ENCODE peak calls at places on chromosomes 4 and X, in nine cellular contexts. Z is spleen; N is Right ventricle myocardium superior; I is activated CD4-positive, alpha-beta T cell treated with anti-CD3 and anti-CD28 coated beads, Interleukin-2, amount 50 U/mL, for 4 hours; P is iris pigment epithelial cell; T is activated naive CD8-positive, alpha-beta T cell treated with anti-CD3 and anti-CD28 coated beads, Interleukin-2, amount 50 U/mL, for 24 hours; K is H7; W is anterior cingulate cortex; X is H4. D is an unnamed sample.

GRCh38 chr4:17941731-17942130 is 79.8 kb downstream of the LCORL start:
- DNase-seq in X (no peak), I (no peak), N (no peak), K (no peak), T (no peak), Z (no peak), P (peak), W (no peak), D (no peak)

GRCh38 chr4:152171556-152171955 is 364.3 kb downstream of the FBXW7 start:
- DNase-seq in K (no peak), P (no peak), I (no peak), W (no peak), T (no peak), X (no peak), Z (no peak), N (no peak), D (no peak)

GRCh38 chr4:73721901-73722300 is 18.5 kb upstream of the CXCL8 start:
- DNase-seq in X (no peak), N (no peak), K (no peak), W (no peak), P (peak), Z (no peak), I (no peak), T (no peak), D (no peak)

GRCh38 chrX:53268173-53268572 is 13.2 kb downstream of the IQSEC2 start:
- DNase-seq in P (no peak), W (no peak), K (no peak), N (no peak), I (no peak), T (no peak), Z (no peak), X (no peak), D (no peak)

GRCh38 chr4:27048350-27049100 is 187.9 kb downstream of the STIM2 start:
- DNase-seq in N (no peak), K (peak), X (no peak), P (peak), I (no peak), T (no peak), W (no peak), Z (no peak), D (no peak)

GRCh38 chrX:153669174-153669890 is 4.3 kb downstream of the PNCK start:
- DNase-seq in W (no peak), Z (peak), I (no peak), P (no peak), T (peak), K (peak), X (no peak), N (no peak), D (no peak)

GRCh38 chr4:143225167-143225566 is 40.5 kb downstream of the USP38 start:
- DNase-seq in I (no peak), K (no peak), Z (no peak), W (no peak), P (no peak), T (no peak), X (no peak), N (no peak), D (no peak)

GRCh38 chrX:54446084-54446483 is 5.9 kb downstream of the TSR2 start:
- DNase-seq in X (no peak), K (peak), I (no peak), P (no peak), T (no peak), Z (no peak), N (no peak), W (no peak), D (no peak)

GRCh38 chr4:182855312-182855711 is 61.9 kb downstream of the DCTD start:
- DNase-seq in K (no peak), I (no peak), T (no peak), P (no peak), W (no peak), N (no peak), Z (peak), X (no peak), D (no peak)

GRCh38 chrX:153780678-153781427 is at the start of gene SRPK3:
- DNase-seq in X (no peak), P (no peak), Z (no peak), T (no peak), I (no peak), K (no peak), W (no peak), N (peak), D (no peak)

GRCh38 chrX:42732506-42732905 is 45.5 kb downstream of the PPP1R2C start:
- DNase-seq in I (no peak), X (peak), K (no peak), T (no peak), Z (no peak), P (peak), N (peak), W (no peak), D (no peak)

GRCh38 chrX:72243472-72243871 is 4.6 kb upstream of the ERCC6L start:
- DNase-seq in T (no peak), N (no peak), K (no peak), W (no peak), I (no peak), X (peak), Z (no peak), P (peak), D (no peak)

GRCh38 chr4:55116450-55116849 is 8.9 kb downstream of the KDR start:
- DNase-seq in N (no peak), K (no peak), T (no peak), Z (no peak), W (no peak), X (no peak), P (peak), I (no peak), D (no peak)

GRCh38 chrX:134416106-134416505 is 43.9 kb upstream of the HPRT1 start:
- DNase-seq in Z (no peak), W (no peak), K (no peak), N (no peak), I (no peak), X (no peak), P (peak), T (no peak), D (no peak)

GRCh38 chrX:27680726-27681125 is 90.6 kb downstream of the DCAF8L2 start:
- DNase-seq in P (peak), T (no peak), N (no peak), Z (no peak), I (no peak), X (no peak), W (no peak), K (no peak), D (no peak)

GRCh38 chr4:121061215-121061614 is 11.1 kb downstream of the NDNF start:
- DNase-seq in Z (no peak), X (no peak), K (no peak), P (no peak), T (no peak), W (no peak), N (no peak), I (no peak), D (no peak)

GRCh38 chrX:71492086-71493065 is 40.5 kb upstream of the OGT start:
- DNase-seq in Z (peak), T (peak), I (peak), W (no peak), P (peak), K (peak), X (no peak), N (peak), D (peak)

GRCh38 chr4:143381171-143382118 is 44.8 kb downstream of the GAB1 start:
- DNase-seq in T (no peak), K (no peak), I (no peak), X (peak), W (peak), P (peak), N (peak), Z (no peak), D (peak)

GRCh38 chr4:141229408-141230101 is 8.9 kb downstream of the ZNF330 start:
- DNase-seq in K (no peak), W (no peak), N (no peak), T (no peak), X (no peak), I (no peak), P (no peak), Z (no peak), D (no peak)

GRCh38 chr4:113837397-113837796 is 75.9 kb upstream of the CAMK2D start:
- DNase-seq in T (no peak), X (peak), Z (no peak), W (no peak), P (peak), K (no peak), N (no peak), I (no peak), D (no peak)

GRCh38 chr4:83599183-83599582 is 63.3 kb downstream of the GPAT3 start:
- DNase-seq in X (peak), K (no peak), T (no peak), N (no peak), W (no peak), Z (no peak), P (peak), I (no peak), D (no peak)

GRCh38 chr4:119656342-119656741 is 27.7 kb upstream of the PDE5A start:
- DNase-seq in W (no peak), K (no peak), Z (no peak), I (no peak), X (no peak), N (no peak), P (no peak), T (no peak), D (no peak)

GRCh38 chr4:123919576-123920098 is 523.0 kb downstream of the SPRY1 start:
- DNase-seq in I (no peak), X (no peak), K (no peak), Z (no peak), N (no peak), W (no peak), P (no peak), T (no peak), D (no peak)

GRCh38 chrX:119427024-119427794 is 28.1 kb downstream of the SLC25A43 start:
- DNase-seq in Z (peak), K (no peak), P (peak), X (no peak), T (peak), I (no peak), N (peak), W (peak), D (no peak)

GRCh38 chr4:131566026-131566425 is 1583.1 kb upstream of the PCDH10 start:
- DNase-seq in W (no peak), P (peak), Z (no peak), K (no peak), X (no peak), N (no peak), I (no peak), T (no peak), D (no peak)

GRCh38 chrX:30992381-30992904 is 79.4 kb downstream of the FTHL17 start:
- DNase-seq in W (no peak), T (no peak), I (no peak), P (peak), K (no peak), Z (no peak), N (no peak), X (peak), D (no peak)

GRCh38 chr4:87092389-87093141 is 127.9 kb downstream of the KLHL8 start:
- DNase-seq in T (no peak), W (no peak), Z (no peak), K (no peak), P (peak), N (peak), X (peak), I (no peak), D (no peak)

GRCh38 chrX:70769659-70770232 is 138.8 kb downstream of the TEX11 start:
- DNase-seq in I (no peak), N (no peak), K (no peak), Z (no peak), P (peak), W (no peak), T (no peak), X (no peak), D (no peak)

GRCh38 chr4:126850286-126850685 is 782.5 kb upstream of the INTU start:
- DNase-seq in P (peak), N (no peak), K (no peak), Z (no peak), T (no peak), X (peak), I (no peak), W (no peak), D (no peak)

GRCh38 chr4:100875296-100876040 is 357.6 kb upstream of the EMCN start:
- DNase-seq in P (peak), T (no peak), I (no peak), N (no peak), Z (no peak), K (no peak), X (no peak), W (no peak), D (no peak)